ENCODE peak calls at places on chromosomes 16 and 17, in five cellular contexts. D is astrocyte of the spinal cord, A is PC-3, M is CD14-positive monocyte, L is AG09309. H is an unnamed sample.

GRCh38 chr17:57085448-57086068 is 512 bp downstream of the AKAP1 start:
- DNase-seq in D (peak), A (peak), M (no peak), L (no peak), H (no peak)

GRCh38 chr17:57925361-57925990 is 29.7 kb downstream of the CUEDC1 start:
- DNase-seq in D (no peak), A (no peak), M (no peak), L (no peak), H (no peak)

GRCh38 chr17:35841505-35841904 is 27.2 kb downstream of the HEATR9 start:
- DNase-seq in D (peak), A (no peak), M (no peak), L (no peak), H (no peak)

GRCh38 chr16:3645108-3645503 is 9.4 kb upstream of the DNASE1 start:
- DNase-seq in D (no peak), A (no peak), M (no peak), L (no peak), H (no peak)

GRCh38 chr17:38911081-38911730 is 14.2 kb upstream of the LASP1NB start:
- DNase-seq in D (no peak), A (no peak), M (no peak), L (no peak), H (no peak)

GRCh38 chr17:56114469-56114868 is 38.8 kb upstream of the ANKFN1 start:
- DNase-seq in D (no peak), A (no peak), M (no peak), L (no peak), H (no peak)

GRCh38 chr17:50499722-50500121 is 8.5 kb upstream of the MYCBPAP start:
- DNase-seq in D (no peak), A (no peak), M (no peak), L (no peak), H (no peak)

GRCh38 chr17:44798352-44798751 is 31.7 kb downstream of the GJC1 start:
- DNase-seq in D (no peak), A (no peak), M (no peak), L (no peak), H (no peak)

GRCh38 chr16:12531937-12532336 is 271.8 kb downstream of the CPPED1 start:
- DNase-seq in D (no peak), A (peak), M (no peak), L (no peak), H (no peak)

GRCh38 chr16:74611721-74612120 is 4.8 kb upstream of the GLG1 start:
- DNase-seq in D (peak), A (no peak), M (no peak), L (no peak), H (no peak)

GRCh38 chr17:38897176-38897575 is 27.3 kb downstream of the LASP1 start:
- DNase-seq in D (no peak), A (no peak), M (no peak), L (no peak), H (no peak)

GRCh38 chr16:15900901-15901465 is 12.6 kb upstream of the CEP20 start:
- DNase-seq in D (no peak), A (no peak), M (no peak), L (no peak), H (no peak)

GRCh38 chr16:87337247-87337646 is 20.1 kb upstream of the C16orf95 start:
- DNase-seq in D (no peak), A (no peak), M (no peak), L (no peak), H (no peak)

GRCh38 chr16:68426355-68426652 is 22.0 kb downstream of the SMPD3 start:
- DNase-seq in D (no peak), A (peak), M (no peak), L (no peak), H (no peak)

GRCh38 chr17:3977387-3977786 is 13.2 kb upstream of the ATP2A3 start:
- DNase-seq in D (no peak), A (no peak), M (no peak), L (no peak), H (no peak)

GRCh38 chr17:15392326-15392739 is 50.9 kb upstream of the TEKT3 start:
- DNase-seq in D (peak), A (peak), M (no peak), L (peak), H (peak)

GRCh38 chr16:73018796-73019455 is 29.0 kb downstream of the ZFHX3 start:
- DNase-seq in D (no peak), A (no peak), M (no peak), L (no peak), H (no peak)

GRCh38 chr17:74539281-74539820 is 6.6 kb downstream of the CD300C start:
- DNase-seq in D (no peak), A (no peak), M (peak), L (no peak), H (no peak)

DNA sequence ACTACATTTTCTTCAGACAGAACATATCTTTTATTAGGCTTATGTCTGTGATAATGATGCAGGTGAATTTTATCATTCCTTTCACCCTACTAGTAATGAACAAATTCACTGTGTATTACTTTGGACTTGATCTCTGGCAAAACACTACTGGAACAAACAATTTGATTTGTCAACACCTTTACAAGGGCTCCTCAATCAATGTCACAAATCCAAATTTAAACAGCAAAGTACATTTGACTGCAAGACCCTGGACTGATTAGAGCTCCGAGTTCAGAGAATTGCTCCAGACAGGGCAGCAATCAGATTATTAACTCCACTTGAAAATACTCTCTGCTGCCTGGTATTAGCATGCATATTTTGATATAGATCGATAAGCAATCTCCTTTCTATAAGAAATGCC is 547.6 kb upstream of the SALL1 start:
- DNase-seq in D (no peak), A (no peak), M (no peak), L (no peak), H (no peak)
- TF ChIP-seq CTCF in D (no peak), A (no peak), M (no peak), L (no peak), H (no peak)

GRCh38 chr16:5633845-5634440 is 536.3 kb upstream of the EEF2KMT start:
- DNase-seq in D (peak), A (peak), M (no peak), L (no peak), H (no peak)
- TF ChIP-seq CTCF in D (peak), A (peak), M (peak), L (no peak), H (no peak)

DNA sequence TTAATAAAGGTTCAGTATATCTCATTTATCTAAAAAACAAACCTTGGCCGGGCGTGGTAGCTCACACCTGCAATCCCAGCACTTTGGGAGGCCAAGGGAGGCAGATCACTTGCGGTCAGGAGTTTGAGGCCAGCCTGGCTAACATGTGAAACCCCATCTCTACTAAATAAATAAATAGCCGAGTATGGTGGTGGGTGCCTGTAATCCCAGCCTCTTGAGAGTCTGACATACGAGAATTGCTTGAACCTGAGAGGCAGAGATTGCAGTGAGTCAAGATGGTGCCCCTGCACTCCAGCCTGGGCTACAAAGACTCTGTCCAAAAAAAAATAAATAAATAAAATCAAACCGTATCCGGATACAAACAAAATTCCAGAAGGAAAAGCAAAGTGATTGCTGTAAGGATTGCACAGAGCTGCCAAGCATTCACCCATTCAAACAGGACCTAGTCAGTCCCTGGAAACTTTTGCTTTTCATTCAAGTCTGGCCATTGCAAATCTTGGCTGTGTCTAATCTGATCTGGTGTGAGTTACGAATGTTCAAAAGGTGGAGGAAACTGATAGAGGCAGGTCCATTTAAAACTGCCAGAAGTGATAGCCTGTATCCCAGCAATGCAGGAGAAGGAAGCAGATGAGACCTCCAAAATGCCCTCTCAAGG is 102.5 kb upstream of the CLEC3A start:
- DNase-seq in D (no peak), A (no peak), M (no peak), L (no peak), H (no peak)
- TF ChIP-seq CTCF in D (no peak), A (no peak), M (no peak), L (no peak), H (no peak)

GRCh38 chr16:457732-458400 is 32.4 kb downstream of the RAB11FIP3 start:
- DNase-seq in D (no peak), A (no peak), M (no peak), L (no peak), H (no peak)
- TF ChIP-seq CTCF in D (no peak), A (no peak), M (no peak), L (no peak), H (no peak)

GRCh38 chr17:48322060-48322459 is 108.0 kb downstream of the SKAP1 start:
- DNase-seq in D (peak), A (peak), M (no peak), L (no peak), H (no peak)
- TF ChIP-seq CTCF in D (peak), A (peak), M (no peak), L (no peak), H (no peak)

DNA sequence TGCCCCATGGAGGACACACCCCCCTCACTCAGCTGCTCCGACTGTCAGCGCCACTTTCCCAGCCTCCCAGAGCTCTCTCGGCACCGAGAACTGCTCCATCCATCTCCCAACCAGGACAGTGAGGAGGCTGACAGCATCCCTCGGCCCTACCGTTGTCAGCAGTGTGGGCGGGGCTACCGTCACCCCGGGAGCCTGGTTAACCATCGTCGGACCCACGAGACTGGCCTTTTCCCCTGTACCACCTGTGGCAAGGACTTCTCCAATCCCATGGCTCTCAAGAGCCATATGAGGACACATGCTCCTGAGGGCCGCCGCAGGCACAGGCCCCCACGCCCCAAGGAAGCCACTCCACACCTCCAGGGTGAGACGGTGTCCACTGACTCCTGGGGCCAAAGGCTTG is 2.1 kb downstream of the ZNF646 start:
- DNase-seq in D (no peak), A (no peak), M (no peak), L (no peak), H (no peak)
- TF ChIP-seq CTCF in D (no peak), A (no peak), M (no peak), L (no peak), H (no peak)

GRCh38 chr17:69800870-69801269 is 274.2 kb upstream of the KCNJ16 start:
- DNase-seq in D (no peak), A (no peak), M (no peak), L (no peak), H (no peak)
- TF ChIP-seq CTCF in D (no peak), A (no peak), M (no peak), L (no peak), H (no peak)

GRCh38 chr17:82836823-82837357 is 2.9 kb downstream of the ZNF750 start:
- DNase-seq in D (peak), A (no peak), M (no peak), L (no peak), H (no peak)
- TF ChIP-seq CTCF in D (peak), A (no peak), M (peak), L (no peak), H (peak)

H was measured in AG09319.